ENCODE peak calls at places on chromosome 10, in four cellular contexts. E is progenitor cell of endocrine pancreas, U is uterus, Y is neural progenitor cell. B is an unnamed sample.

GRCh38 chr10:43610636-43611035 is 4.4 kb downstream of the ZNF485 start:
- DNase-seq in E (no peak), U (no peak), Y (no peak), B (no peak)

GRCh38 chr10:13206546-13207443 is 27.4 kb downstream of the UCMA start:
- DNase-seq in E (no peak), U (no peak), Y (peak), B (no peak)

GRCh38 chr10:87656431-87657072 is 3.1 kb upstream of the PAPSS2 start:
- DNase-seq in E (no peak), U (no peak), Y (peak), B (no peak)

GRCh38 chr10:108515821-108516220 is 1351.3 kb upstream of the SORCS1 start:
- DNase-seq in E (no peak), U (no peak), Y (no peak), B (no peak)

GRCh38 chr10:97708976-97709745 is 4.4 kb upstream of the MARVELD1 start:
- DNase-seq in E (no peak), U (peak), Y (peak), B (no peak)

GRCh38 chr10:110919971-110920881 is 822 bp downstream of the SHOC2 start:
- DNase-seq in E (peak), U (peak), Y (peak), B (peak)

GRCh38 chr10:19745672-19746071 is 70.6 kb upstream of the PLXDC2 start:
- DNase-seq in E (no peak), U (no peak), Y (no peak), B (no peak)

GRCh38 chr10:31318382-31318853 is 598 bp upstream of the ZEB1 start:
- DNase-seq in E (no peak), U (no peak), Y (peak), B (peak)

GRCh38 chr10:68594405-68594804 is 34.3 kb downstream of the TET1 start:
- DNase-seq in E (no peak), U (no peak), Y (no peak), B (no peak)

GRCh38 chr10:33643042-33643441 is 308.6 kb upstream of the NRP1 start:
- DNase-seq in E (no peak), U (no peak), Y (no peak), B (no peak)

GRCh38 chr10:51000164-51000563 is 74.1 kb upstream of the PRKG1 start:
- DNase-seq in E (no peak), U (no peak), Y (no peak), B (no peak)

GRCh38 chr10:30550967-30551815 is 78.4 kb downstream of the LYZL2 start:
- DNase-seq in E (no peak), U (no peak), Y (no peak), B (no peak)

GRCh38 chr10:23341004-23341403 is 3.6 kb downstream of the C10orf67 start:
- DNase-seq in E (no peak), U (no peak), Y (no peak), B (no peak)

GRCh38 chr10:53903756-53904155 is 897.3 kb downstream of the PCDH15 start:
- DNase-seq in E (no peak), U (no peak), Y (no peak), B (no peak)

GRCh38 chr10:1600861-1601260 is 136.5 kb downstream of the ADARB2 start:
- DNase-seq in E (no peak), U (no peak), Y (no peak), B (no peak)

GRCh38 chr10:102299873-102300272 is 54.5 kb downstream of the GBF1 start:
- DNase-seq in E (no peak), U (no peak), Y (no peak), B (no peak)

GRCh38 chr10:121694966-121695340 is 96.7 kb upstream of the FGFR2 start:
- DNase-seq in E (no peak), U (no peak), Y (no peak), B (no peak)

GRCh38 chr10:120121768-120122167 is 229.2 kb downstream of the SEC23IP start:
- DNase-seq in E (no peak), U (no peak), Y (no peak), B (no peak)

GRCh38 chr10:102645741-102646609 is 1.7 kb downstream of the TRIM8 start:
- DNase-seq in E (peak), U (peak), Y (peak), B (peak)

GRCh38 chr10:70620020-70620289 is 17.4 kb upstream of the PRF1 start:
- DNase-seq in E (no peak), U (no peak), Y (no peak), B (no peak)

GRCh38 chr10:70621497-70622078 is 19.0 kb upstream of the PRF1 start:
- DNase-seq in E (no peak), U (no peak), Y (no peak), B (no peak)

GRCh38 chr10:70617798-70618568 is 15.4 kb upstream of the PRF1 start:
- DNase-seq in E (no peak), U (no peak), Y (no peak), B (no peak)

GRCh38 chr10:70618663-70619062 is 16.1 kb upstream of the PRF1 start:
- DNase-seq in E (no peak), U (no peak), Y (no peak), B (no peak)

DNA sequence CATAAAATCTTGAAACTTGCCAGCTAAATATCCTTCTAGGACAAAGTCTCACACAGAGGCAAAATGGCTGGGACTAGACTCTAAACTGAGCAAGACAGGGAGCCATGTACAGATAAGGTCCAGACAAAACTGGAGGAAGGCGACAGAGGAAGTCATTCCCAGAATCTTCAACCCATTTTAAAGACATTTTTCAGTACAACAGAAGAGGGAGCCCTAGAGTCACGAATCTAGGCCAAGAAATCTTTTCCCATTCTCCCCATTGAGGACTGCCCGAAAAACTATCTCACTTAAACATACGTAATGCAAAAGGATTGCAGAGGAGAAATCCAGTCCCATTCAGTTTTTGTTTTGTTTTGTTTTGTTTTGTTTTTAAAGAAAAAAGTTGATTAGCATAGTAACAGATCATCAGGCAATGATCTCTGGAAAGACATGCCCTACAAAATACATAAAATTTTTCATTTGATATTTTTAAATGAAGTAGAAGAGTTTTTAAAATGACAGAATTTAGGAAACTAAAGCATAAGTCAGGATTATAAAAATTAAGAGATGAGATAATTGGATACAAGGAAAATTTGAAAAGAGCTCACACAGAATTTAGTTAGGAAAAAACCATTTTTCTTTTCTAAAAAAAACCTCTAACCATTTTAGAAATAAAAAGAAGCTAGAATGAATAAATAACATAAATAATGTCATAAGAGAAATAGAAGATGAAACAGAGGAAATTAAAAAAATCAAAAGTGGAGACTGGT is 16.9 kb upstream of the PRF1 start:
- DNase-seq in E (no peak), U (no peak), Y (no peak), B (no peak)
- TF ChIP-seq CTCF in E (no peak), U (no peak), Y (peak), B (peak)

GRCh38 chr10:66586073-66586472 is 339.8 kb upstream of the LRRTM3 start:
- DNase-seq in E (no peak), U (no peak), Y (peak), B (no peak)
- TF ChIP-seq CTCF in E (peak), U (no peak), Y (peak), B (no peak)

GRCh38 chr10:63142136-63142535 is 9.0 kb downstream of the NRBF2 start:
- DNase-seq in E (no peak), U (no peak), Y (no peak), B (no peak)
- TF ChIP-seq CTCF in E (no peak), U (no peak), Y (no peak), B (no peak)

DNA sequence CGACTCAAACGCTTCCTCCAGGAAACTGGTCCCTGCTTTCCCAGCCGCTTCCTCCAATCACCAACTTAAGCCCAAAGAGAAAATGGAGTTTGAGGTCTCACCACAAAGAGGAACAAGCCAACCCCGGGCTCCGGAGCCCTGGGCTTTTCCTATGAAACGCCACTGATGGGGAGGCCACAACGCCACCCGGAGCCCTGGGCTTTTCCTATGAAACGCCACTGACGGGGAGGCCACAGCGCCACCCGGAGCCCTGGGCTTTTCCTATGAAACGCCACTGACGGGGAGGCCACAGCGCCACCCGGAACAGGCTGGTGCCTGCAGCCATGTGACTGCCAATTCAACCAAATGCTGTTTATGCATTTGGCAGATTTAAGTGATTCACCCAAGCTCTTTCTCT is 45.8 kb downstream of the DPYSL4 start:
- DNase-seq in E (no peak), U (no peak), Y (no peak), B (no peak)
- TF ChIP-seq CTCF in E (no peak), U (no peak), Y (no peak), B (no peak)

GRCh38 chr10:106973301-106973700 is 191.2 kb downstream of the SORCS1 start:
- DNase-seq in E (no peak), U (no peak), Y (peak), B (no peak)
- TF ChIP-seq CTCF in E (no peak), U (no peak), Y (no peak), B (no peak)